ENCODE peak calls at places on chromosomes 13 and 19, in four cellular contexts. R is body of pancreas, T is psoas muscle, B is AG04450. G is an unnamed sample. For H3K27me3, the result is how much of the 10 kb centered on the place peaks cover.

GRCh38 chr19:5567360-5567970 is at the start of gene TINCR:
- DNase-seq in T (no peak), R (no peak), B (no peak), G (no peak)

GRCh38 chr13:85266771-85267170 is 532.4 kb downstream of the SLITRK6 start:
- DNase-seq in R (no peak), T (no peak), B (no peak), G (no peak)

GRCh38 chr19:1715540-1715939 is 37.8 kb upstream of the ONECUT3 start:
- DNase-seq in T (no peak), B (no peak), R (no peak), G (no peak)

GRCh38 chr13:42333613-42334328 is 61.8 kb downstream of the AKAP11 start:
- DNase-seq in B (no peak), R (no peak), T (no peak), G (peak)

GRCh38 chr13:20489185-20489820 is 36.4 kb downstream of the CRYL1 start:
- DNase-seq in T (no peak), R (no peak), B (no peak), G (no peak)

GRCh38 chr13:75554981-75555380 is 5.4 kb downstream of the UCHL3 start:
- DNase-seq in T (no peak), R (no peak), B (no peak), G (no peak)

GRCh38 chr19:3146677-3147100 is 10.9 kb downstream of the GNA15 start:
- DNase-seq in B (no peak), T (no peak), R (no peak), G (no peak)

GRCh38 chr13:51311957-51312520 is 27.5 kb upstream of the SERPINE3 start:
- DNase-seq in R (no peak), B (no peak), T (no peak), G (no peak)

GRCh38 chr19:56476671-56477428 is at the start of gene ZNF667:
- DNase-seq in R (no peak), B (no peak), T (no peak), G (peak)

GRCh38 chr19:33186835-33187540 is 7.1 kb upstream of the LRP3 start:
- DNase-seq in R (no peak), B (no peak), T (peak), G (no peak)

GRCh38 chr19:32357720-32358119 is 12.3 kb downstream of the ZNF507 start:
- DNase-seq in B (no peak), R (no peak), T (no peak), G (no peak)

GRCh38 chr19:43534811-43535761 is 2.1 kb downstream of the ZNF575 start:
- DNase-seq in B (no peak), T (peak), R (peak), G (no peak)

GRCh38 chr13:50377726-50378270 is 362.6 kb downstream of the KCNRG start:
- DNase-seq in R (no peak), T (no peak), B (no peak), G (no peak)

GRCh38 chr13:91955546-91956355 is 557.3 kb downstream of the GPC5 start:
- DNase-seq in R (no peak), B (no peak), T (no peak), G (no peak)

GRCh38 chr19:13128583-13128982 is 10.5 kb downstream of the NACC1 start:
- DNase-seq in R (no peak), T (no peak), B (no peak), G (no peak)

GRCh38 chr19:16067205-16067938 is 8.9 kb upstream of the TPM4 start:
- DNase-seq in R (peak), T (peak), B (peak), G (no peak)

GRCh38 chr13:48873598-48873997 is 102.1 kb upstream of the FNDC3A start:
- DNase-seq in B (no peak), T (no peak), R (no peak), G (no peak)

GRCh38 chr13:95793018-95793555 is 116.1 kb downstream of the DNAJC3 start:
- DNase-seq in T (no peak), B (no peak), R (no peak), G (no peak)
- H3K4me3 ChIP-seq in T (no peak), B (no peak), R (no peak), G (no peak)

GRCh38 chr13:110237895-110238294 is 69.1 kb downstream of the COL4A1 start:
- DNase-seq in B (no peak), R (no peak), T (no peak), G (no peak)

GRCh38 chr13:110240943-110241342 is 66.0 kb downstream of the COL4A1 start:
- DNase-seq in T (no peak), R (no peak), B (no peak), G (no peak)

GRCh38 chr13:110238795-110239194 is 68.2 kb downstream of the COL4A1 start:
- DNase-seq in R (no peak), T (peak), B (no peak), G (no peak)

GRCh38 chr13:110240352-110240751 is 66.6 kb downstream of the COL4A1 start:
- DNase-seq in B (no peak), T (peak), R (no peak), G (no peak)

GRCh38 chr13:110239280-110240120 is 67.5 kb downstream of the COL4A1 start:
- DNase-seq in T (no peak), R (no peak), B (no peak), G (no peak)
- TF ChIP-seq CTCF in T (no peak), R (no peak), B (no peak), G (no peak)

GRCh38 chr13:100809856-100810255 is 135.3 kb upstream of the TMTC4 start:
- DNase-seq in B (no peak), R (no peak), T (no peak), G (no peak)
- H3K27me3 ChIP-seq in B (under half), R (under half), T (under half), G (under half)

GRCh38 chr13:74063533-74064100 is 70.6 kb downstream of the KLF12 start:
- DNase-seq in T (no peak), B (no peak), R (no peak), G (no peak)
- H3K4me3 ChIP-seq in T (peak), B (no peak), R (no peak), G (no peak)

DNA sequence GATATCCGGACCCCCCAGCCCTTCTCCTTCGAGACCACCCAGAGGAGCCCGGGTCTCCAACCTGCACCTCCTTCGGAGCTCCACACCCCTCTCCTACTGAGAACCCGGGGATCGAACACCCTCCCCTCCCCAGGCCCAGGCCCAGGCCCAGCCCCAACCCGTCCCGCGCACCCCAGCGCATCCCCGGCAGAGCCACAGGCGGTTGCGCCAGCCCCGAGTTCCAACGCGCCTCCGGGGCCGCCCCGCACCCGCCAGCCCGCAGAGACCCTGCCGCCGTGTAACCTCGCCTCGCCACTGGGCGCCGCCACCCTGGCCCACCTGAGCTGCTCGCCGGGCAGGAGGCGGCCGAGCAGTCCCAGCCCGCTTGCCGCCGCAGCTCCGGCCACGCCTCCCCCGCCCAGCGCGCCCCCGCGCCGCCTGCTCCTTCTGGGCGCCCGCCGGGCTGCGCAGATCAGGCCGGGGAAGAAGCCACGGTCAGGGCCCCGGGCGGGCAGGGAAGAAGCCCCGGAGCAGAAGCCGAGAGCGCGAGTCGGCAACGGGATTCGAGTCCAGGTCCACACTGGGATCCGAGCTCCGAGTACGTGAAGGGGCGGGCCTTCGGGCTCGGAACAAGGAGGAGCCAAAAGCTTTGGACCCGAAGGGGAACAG is at the start of gene MBOAT7:
- DNase-seq in R (no peak), B (no peak), T (no peak), G (no peak)
- TF ChIP-seq CTCF in R (peak), B (no peak), T (peak), G (no peak)

GRCh38 chr19:54694648-54695047 is 29.6 kb upstream of the KIR3DL3 start:
- DNase-seq in R (no peak), B (no peak), T (no peak), G (no peak)

GRCh38 chr19:54691582-54692293 is 29.0 kb downstream of the LILRB4 start:
- DNase-seq in B (no peak), T (no peak), R (no peak), G (no peak)

GRCh38 chr19:54692294-54692615 is 29.5 kb downstream of the LILRB4 start:
- DNase-seq in R (no peak), B (no peak), T (no peak), G (no peak)

GRCh38 chr19:54696117-54696548 is 28.1 kb upstream of the KIR3DL3 start:
- DNase-seq in B (no peak), R (no peak), T (no peak), G (no peak)

GRCh38 chr19:54696766-54697165 is 27.5 kb upstream of the KIR3DL3 start:
- DNase-seq in T (no peak), R (no peak), B (no peak), G (no peak)
- H3K27me3 ChIP-seq in T (under half), R (under half), B (under half), G (under half)

GRCh38 chr13:113519556-113519955 is 29.0 kb upstream of the DCUN1D2 start:
- DNase-seq in T (no peak), B (no peak), R (no peak), G (no peak)

GRCh38 chr13:113520571-113520970 is 30.1 kb upstream of the DCUN1D2 start:
- DNase-seq in B (no peak), R (no peak), T (no peak), G (no peak)

GRCh38 chr13:113513761-113514160 is 23.2 kb upstream of the DCUN1D2 start:
- DNase-seq in T (no peak), R (no peak), B (no peak), G (no peak)

GRCh38 chr13:113514844-113515243 is 24.3 kb upstream of the DCUN1D2 start:
- DNase-seq in R (no peak), T (no peak), B (no peak), G (no peak)

GRCh38 chr13:113518080-113518803 is 27.7 kb upstream of the DCUN1D2 start:
- DNase-seq in T (no peak), R (no peak), B (no peak), G (no peak)
- H3K4me3 ChIP-seq in T (no peak), R (no peak), B (no peak), G (no peak)

GRCh38 chr19:48090281-48090802 is 20.3 kb downstream of the PLA2G4C start:
- DNase-seq in R (no peak), B (no peak), T (no peak), G (no peak)

GRCh38 chr19:48085077-48085476 is 25.5 kb downstream of the PLA2G4C start:
- DNase-seq in T (no peak), B (no peak), R (no peak), G (no peak)

GRCh38 chr19:48085904-48086864 is 24.4 kb downstream of the PLA2G4C start:
- DNase-seq in B (no peak), R (no peak), T (no peak), G (no peak)
- TF ChIP-seq CTCF in B (no peak), R (no peak), T (no peak), G (no peak)

GRCh38 chr19:35507561-35507960 is 5.9 kb downstream of the DMKN start:
- DNase-seq in T (no peak), R (no peak), B (no peak), G (no peak)
- H3K27me3 ChIP-seq in T (half or more), R (under half), B (half or more), G (under half)

GRCh38 chr13:110233181-110233641 is 73.7 kb downstream of the COL4A1 start:
- DNase-seq in R (no peak), T (peak), B (peak), G (no peak)
- H3K4me3 ChIP-seq in R (no peak), T (peak), B (peak), G (no peak)